ENCODE peak calls at places on chromosome 18, in ten cellular contexts. One of them, this sample, is unnamed.

GRCh38 chr18:60070631-60071030 is 170.8 kb downstream of the PMAIP1 start:
- DNase-seq in AML-193: no peak
- DNase-seq in NCI-H2171 treated with DMSO at 0.1 percent for 48 hours: no peak
- DNase-seq in Panc1: no peak
- DNase-seq in activated CD4-positive, alpha-beta T cell treated with anti-CD3 and anti-CD28 coated beads for 48 hours: no peak
- DNase-seq in anterior cingulate cortex: no peak
- DNase-seq in T-helper 1 cell: no peak
- DNase-seq in A549: no peak
- DNase-seq in progenitor cell of endocrine pancreas: no peak
- DNase-seq in hepatocyte: no peak
- DNase-seq in this sample: no peak

GRCh38 chr18:56823986-56824385 is 172.8 kb downstream of the WDR7 start:
- DNase-seq in AML-193: no peak
- DNase-seq in NCI-H2171 treated with DMSO at 0.1 percent for 48 hours: no peak
- DNase-seq in Panc1: no peak
- DNase-seq in activated CD4-positive, alpha-beta T cell treated with anti-CD3 and anti-CD28 coated beads for 48 hours: no peak
- DNase-seq in anterior cingulate cortex: no peak
- DNase-seq in T-helper 1 cell: no peak
- DNase-seq in A549: no peak
- DNase-seq in progenitor cell of endocrine pancreas: no peak
- DNase-seq in hepatocyte: no peak
- DNase-seq in this sample: no peak

GRCh38 chr18:73752965-73753364 is 394.7 kb downstream of the FBXO15 start:
- DNase-seq in AML-193: no peak
- DNase-seq in NCI-H2171 treated with DMSO at 0.1 percent for 48 hours: no peak
- DNase-seq in Panc1: peak; percentile 80
- DNase-seq in activated CD4-positive, alpha-beta T cell treated with anti-CD3 and anti-CD28 coated beads for 48 hours: no peak
- DNase-seq in anterior cingulate cortex: no peak
- DNase-seq in T-helper 1 cell: no peak
- DNase-seq in A549: no peak
- DNase-seq in progenitor cell of endocrine pancreas: no peak
- DNase-seq in hepatocyte: no peak
- DNase-seq in this sample: no peak

GRCh38 chr18:30566877-30567276 is 475.7 kb downstream of the DSC3 start:
- DNase-seq in AML-193: no peak
- DNase-seq in NCI-H2171 treated with DMSO at 0.1 percent for 48 hours: no peak
- DNase-seq in Panc1: no peak
- DNase-seq in activated CD4-positive, alpha-beta T cell treated with anti-CD3 and anti-CD28 coated beads for 48 hours: no peak
- DNase-seq in anterior cingulate cortex: no peak
- DNase-seq in T-helper 1 cell: no peak
- DNase-seq in A549: no peak
- DNase-seq in progenitor cell of endocrine pancreas: no peak
- DNase-seq in hepatocyte: no peak
- DNase-seq in this sample: no peak

GRCh38 chr18:26480897-26481795 is 67.2 kb downstream of the KCTD1 start:
- DNase-seq in AML-193: no peak
- DNase-seq in NCI-H2171 treated with DMSO at 0.1 percent for 48 hours: no peak
- DNase-seq in Panc1: no peak
- DNase-seq in activated CD4-positive, alpha-beta T cell treated with anti-CD3 and anti-CD28 coated beads for 48 hours: no peak
- DNase-seq in anterior cingulate cortex: no peak
- DNase-seq in T-helper 1 cell: no peak
- DNase-seq in A549: peak; percentile 68
- DNase-seq in progenitor cell of endocrine pancreas: no peak
- DNase-seq in hepatocyte: peak; percentile 59
- DNase-seq in this sample: no peak

GRCh38 chr18:76619342-76620315 is 124.6 kb upstream of the ZNF516 start:
- DNase-seq in AML-193: peak; percentile 54
- DNase-seq in NCI-H2171 treated with DMSO at 0.1 percent for 48 hours: peak; percentile 8
- DNase-seq in Panc1: no peak
- DNase-seq in activated CD4-positive, alpha-beta T cell treated with anti-CD3 and anti-CD28 coated beads for 48 hours: no peak
- DNase-seq in anterior cingulate cortex: no peak
- DNase-seq in T-helper 1 cell: no peak
- DNase-seq in A549: no peak
- DNase-seq in progenitor cell of endocrine pancreas: peak; percentile 22
- DNase-seq in hepatocyte: peak; percentile 78
- DNase-seq in this sample: no peak

GRCh38 chr18:77762632-77763031 is 513.0 kb downstream of the GALR1 start:
- DNase-seq in AML-193: no peak
- DNase-seq in NCI-H2171 treated with DMSO at 0.1 percent for 48 hours: no peak
- DNase-seq in Panc1: no peak
- DNase-seq in activated CD4-positive, alpha-beta T cell treated with anti-CD3 and anti-CD28 coated beads for 48 hours: no peak
- DNase-seq in anterior cingulate cortex: no peak
- DNase-seq in T-helper 1 cell: no peak
- DNase-seq in A549: no peak
- DNase-seq in progenitor cell of endocrine pancreas: no peak
- DNase-seq in hepatocyte: no peak
- DNase-seq in this sample: no peak

GRCh38 chr18:63552581-63552980 is 10.4 kb downstream of the SERPINB12 start:
- DNase-seq in AML-193: no peak
- DNase-seq in NCI-H2171 treated with DMSO at 0.1 percent for 48 hours: no peak
- DNase-seq in Panc1: no peak
- DNase-seq in activated CD4-positive, alpha-beta T cell treated with anti-CD3 and anti-CD28 coated beads for 48 hours: no peak
- DNase-seq in anterior cingulate cortex: no peak
- DNase-seq in T-helper 1 cell: no peak
- DNase-seq in A549: no peak
- DNase-seq in progenitor cell of endocrine pancreas: no peak
- DNase-seq in hepatocyte: no peak
- DNase-seq in this sample: no peak

GRCh38 chr18:38966846-38967245 is 1401.2 kb upstream of the CELF4 start:
- DNase-seq in AML-193: no peak
- DNase-seq in NCI-H2171 treated with DMSO at 0.1 percent for 48 hours: no peak
- DNase-seq in Panc1: no peak
- DNase-seq in activated CD4-positive, alpha-beta T cell treated with anti-CD3 and anti-CD28 coated beads for 48 hours: no peak
- DNase-seq in anterior cingulate cortex: no peak
- DNase-seq in T-helper 1 cell: no peak
- DNase-seq in A549: no peak
- DNase-seq in progenitor cell of endocrine pancreas: no peak
- DNase-seq in hepatocyte: no peak
- DNase-seq in this sample: no peak

GRCh38 chr18:39455300-39455699 is 1889.7 kb upstream of the CELF4 start:
- DNase-seq in AML-193: no peak
- DNase-seq in NCI-H2171 treated with DMSO at 0.1 percent for 48 hours: no peak
- DNase-seq in Panc1: no peak
- DNase-seq in activated CD4-positive, alpha-beta T cell treated with anti-CD3 and anti-CD28 coated beads for 48 hours: no peak
- DNase-seq in anterior cingulate cortex: no peak
- DNase-seq in T-helper 1 cell: no peak
- DNase-seq in A549: no peak
- DNase-seq in progenitor cell of endocrine pancreas: no peak
- DNase-seq in hepatocyte: peak; percentile 16
- DNase-seq in this sample: no peak

GRCh38 chr18:78736015-78736690 is 243.5 kb upstream of the SALL3 start:
- DNase-seq in AML-193: no peak
- DNase-seq in NCI-H2171 treated with DMSO at 0.1 percent for 48 hours: no peak
- DNase-seq in Panc1: no peak
- DNase-seq in activated CD4-positive, alpha-beta T cell treated with anti-CD3 and anti-CD28 coated beads for 48 hours: no peak
- DNase-seq in anterior cingulate cortex: no peak
- DNase-seq in T-helper 1 cell: no peak
- DNase-seq in A549: no peak
- DNase-seq in progenitor cell of endocrine pancreas: no peak
- DNase-seq in hepatocyte: no peak
- DNase-seq in this sample: no peak

GRCh38 chr18:70333757-70334156 is 44.9 kb downstream of the SOCS6 start:
- DNase-seq in AML-193: no peak
- DNase-seq in NCI-H2171 treated with DMSO at 0.1 percent for 48 hours: no peak
- DNase-seq in Panc1: no peak
- DNase-seq in activated CD4-positive, alpha-beta T cell treated with anti-CD3 and anti-CD28 coated beads for 48 hours: no peak
- DNase-seq in anterior cingulate cortex: no peak
- DNase-seq in T-helper 1 cell: no peak
- DNase-seq in A549: peak; percentile 18
- DNase-seq in progenitor cell of endocrine pancreas: no peak
- DNase-seq in hepatocyte: peak; percentile 55
- DNase-seq in this sample: no peak